ENCODE peak calls at places on chromosomes 2 and 18, in nine cellular contexts. One of them, this sample, is unnamed.

GRCh38 chr18:23838801-23839366 is 149.6 kb downstream of the LAMA3 start:
- DNase-seq in K562: no peak
- DNase-seq in posterior cingulate gyrus: no peak
- DNase-seq in mesothelial cell of epicardium: no peak
- DNase-seq in left lung: no peak
- DNase-seq in HFFc6: peak
- DNase-seq in iPS-NIHi11: no peak
- DNase-seq in hippocampal formation: no peak
- DNase-seq in NCI-H1048: no peak
- DNase-seq in this sample: no peak

GRCh38 chr2:109623923-109624322 is 9.8 kb downstream of the SOWAHC start:
- DNase-seq in K562: no peak
- DNase-seq in posterior cingulate gyrus: no peak
- DNase-seq in mesothelial cell of epicardium: no peak
- DNase-seq in left lung: no peak
- DNase-seq in HFFc6: no peak
- DNase-seq in iPS-NIHi11: no peak
- DNase-seq in hippocampal formation: no peak
- DNase-seq in NCI-H1048: no peak
- DNase-seq in this sample: no peak

GRCh38 chr2:58240595-58240937 is 559 bp downstream of the FANCL start:
- DNase-seq in K562: no peak
- DNase-seq in posterior cingulate gyrus: no peak
- DNase-seq in mesothelial cell of epicardium: no peak
- DNase-seq in left lung: no peak
- DNase-seq in HFFc6: no peak
- DNase-seq in iPS-NIHi11: no peak
- DNase-seq in hippocampal formation: no peak
- DNase-seq in NCI-H1048: no peak
- DNase-seq in this sample: no peak

GRCh38 chr2:193461431-193461946 is 1266.8 kb upstream of the TMEFF2 start:
- DNase-seq in K562: no peak
- DNase-seq in posterior cingulate gyrus: no peak
- DNase-seq in mesothelial cell of epicardium: no peak
- DNase-seq in left lung: no peak
- DNase-seq in HFFc6: no peak
- DNase-seq in iPS-NIHi11: no peak
- DNase-seq in hippocampal formation: no peak
- DNase-seq in NCI-H1048: no peak
- DNase-seq in this sample: no peak

GRCh38 chr2:206260427-206261012 is 13.9 kb upstream of the ZDBF2 start:
- DNase-seq in K562: peak
- DNase-seq in posterior cingulate gyrus: no peak
- DNase-seq in mesothelial cell of epicardium: no peak
- DNase-seq in left lung: no peak
- DNase-seq in HFFc6: peak
- DNase-seq in iPS-NIHi11: no peak
- DNase-seq in hippocampal formation: no peak
- DNase-seq in NCI-H1048: no peak
- DNase-seq in this sample: no peak

GRCh38 chr2:96315005-96315399 is 9.7 kb upstream of the SNRNP200 start:
- DNase-seq in K562: no peak
- DNase-seq in posterior cingulate gyrus: no peak
- DNase-seq in mesothelial cell of epicardium: no peak
- DNase-seq in left lung: no peak
- DNase-seq in HFFc6: no peak
- DNase-seq in iPS-NIHi11: no peak
- DNase-seq in hippocampal formation: no peak
- DNase-seq in NCI-H1048: no peak
- DNase-seq in this sample: no peak

GRCh38 chr18:26317353-26317865 is 91.2 kb downstream of the TAF4B start:
- DNase-seq in K562: no peak
- DNase-seq in posterior cingulate gyrus: no peak
- DNase-seq in mesothelial cell of epicardium: no peak
- DNase-seq in left lung: no peak
- DNase-seq in HFFc6: no peak
- DNase-seq in iPS-NIHi11: no peak
- DNase-seq in hippocampal formation: no peak
- DNase-seq in NCI-H1048: no peak
- DNase-seq in this sample: no peak

GRCh38 chr2:237170017-237170416 is 84.3 kb downstream of the COPS8 start:
- DNase-seq in K562: no peak
- DNase-seq in posterior cingulate gyrus: no peak
- DNase-seq in mesothelial cell of epicardium: no peak
- DNase-seq in left lung: no peak
- DNase-seq in HFFc6: no peak
- DNase-seq in iPS-NIHi11: no peak
- DNase-seq in hippocampal formation: no peak
- DNase-seq in NCI-H1048: no peak
- DNase-seq in this sample: no peak

GRCh38 chr2:172080641-172081230 is 4.6 kb upstream of the DLX1 start:
- DNase-seq in K562: no peak
- DNase-seq in posterior cingulate gyrus: no peak
- DNase-seq in mesothelial cell of epicardium: no peak
- DNase-seq in left lung: no peak
- DNase-seq in HFFc6: no peak
- DNase-seq in iPS-NIHi11: peak
- DNase-seq in hippocampal formation: no peak
- DNase-seq in NCI-H1048: no peak
- DNase-seq in this sample: no peak

GRCh38 chr2:231395188-231396057 is at the start of gene B3GNT7:
- DNase-seq in K562: no peak
- DNase-seq in posterior cingulate gyrus: no peak
- DNase-seq in mesothelial cell of epicardium: no peak
- DNase-seq in left lung: no peak
- DNase-seq in HFFc6: no peak
- DNase-seq in iPS-NIHi11: peak
- DNase-seq in hippocampal formation: no peak
- DNase-seq in NCI-H1048: no peak
- DNase-seq in this sample: peak

GRCh38 chr2:1690056-1690775 is 54.1 kb downstream of the PXDN start:
- DNase-seq in K562: no peak
- DNase-seq in posterior cingulate gyrus: no peak
- DNase-seq in mesothelial cell of epicardium: no peak
- DNase-seq in left lung: no peak
- DNase-seq in HFFc6: no peak
- DNase-seq in iPS-NIHi11: no peak
- DNase-seq in hippocampal formation: no peak
- DNase-seq in NCI-H1048: no peak
- DNase-seq in this sample: peak

GRCh38 chr2:43427032-43427424 is 168.8 kb downstream of the THADA start:
- DNase-seq in K562: peak
- DNase-seq in posterior cingulate gyrus: no peak
- DNase-seq in mesothelial cell of epicardium: no peak
- DNase-seq in left lung: no peak
- DNase-seq in HFFc6: no peak
- DNase-seq in iPS-NIHi11: no peak
- DNase-seq in hippocampal formation: no peak
- DNase-seq in NCI-H1048: no peak
- DNase-seq in this sample: no peak

GRCh38 chr2:46555011-46555410 is 75.6 kb downstream of the TMEM247 start:
- DNase-seq in K562: peak
- DNase-seq in posterior cingulate gyrus: no peak
- DNase-seq in mesothelial cell of epicardium: no peak
- DNase-seq in left lung: no peak
- DNase-seq in HFFc6: no peak
- DNase-seq in iPS-NIHi11: peak
- DNase-seq in hippocampal formation: no peak
- DNase-seq in NCI-H1048: no peak
- DNase-seq in this sample: no peak

GRCh38 chr2:201827621-201828020 is 21.3 kb downstream of the CDK15 start:
- DNase-seq in K562: no peak
- DNase-seq in posterior cingulate gyrus: no peak
- DNase-seq in mesothelial cell of epicardium: no peak
- DNase-seq in left lung: no peak
- DNase-seq in HFFc6: no peak
- DNase-seq in iPS-NIHi11: no peak
- DNase-seq in hippocampal formation: no peak
- DNase-seq in NCI-H1048: no peak
- DNase-seq in this sample: no peak

GRCh38 chr2:88139203-88139702 is 11.4 kb upstream of the FABP1 start:
- DNase-seq in K562: no peak
- DNase-seq in posterior cingulate gyrus: no peak
- DNase-seq in mesothelial cell of epicardium: no peak
- DNase-seq in left lung: no peak
- DNase-seq in HFFc6: no peak
- DNase-seq in iPS-NIHi11: no peak
- DNase-seq in hippocampal formation: no peak
- DNase-seq in NCI-H1048: no peak
- DNase-seq in this sample: no peak